ENCODE peak calls at places on chromosomes 1 and 21, in four cellular contexts. H is prostate gland, L is sigmoid colon, U is PC-3. V is an unnamed sample.

GRCh38 chr1:30675761-30676160 is 47.6 kb downstream of the MATN1 start:
- DNase-seq in L (no peak), U (peak; percentile 66), H (no peak), V (no peak)

GRCh38 chr1:24707659-24708058 is 37.6 kb upstream of the CLIC4 start:
- DNase-seq in L (no peak), U (peak; percentile 67), H (no peak), V (no peak)

GRCh38 chr1:205041998-205042910 is 758 bp upstream of the CNTN2 start:
- DNase-seq in H (no peak), L (no peak), U (no peak), V (no peak)

GRCh38 chr1:113677250-113678158 is 81.8 kb downstream of the PHTF1 start:
- DNase-seq in U (peak; percentile 75), H (no peak), L (no peak), V (no peak)

GRCh38 chr1:69320679-69321310 is 246.9 kb upstream of the LRRC7 start:
- DNase-seq in H (no peak), L (no peak), U (no peak), V (no peak)

GRCh38 chr1:200351826-200352549 is 57.8 kb downstream of the ZNF281 start:
- DNase-seq in L (no peak), H (no peak), U (no peak), V (no peak)

GRCh38 chr1:13830616-13831280 is 130.8 kb downstream of the PRDM2 start:
- DNase-seq in L (no peak), U (no peak), H (no peak), V (no peak)

GRCh38 chr1:220528049-220528678 is at the start of gene MARK1:
- DNase-seq in H (peak; percentile 57), U (peak; percentile 47), L (peak; percentile 87), V (no peak)

GRCh38 chr1:54335396-54336056 is 70.7 kb downstream of the SSBP3 start:
- DNase-seq in L (peak; percentile 90), U (peak; percentile 33), H (no peak), V (no peak)

GRCh38 chr21:44455524-44456206 is 355 bp downstream of the LRRC3 start:
- DNase-seq in L (peak; percentile 83), U (peak; percentile 49), H (peak; percentile 25), V (no peak)

GRCh38 chr21:29749223-29749622 is 190.6 kb downstream of the GRIK1 start:
- DNase-seq in U (no peak), H (no peak), L (no peak), V (no peak)
- H3K27ac ChIP-seq in U (no peak overlapping the region), H (no peak overlapping the region), L (no peak overlapping the region), V (no peak overlapping the region)

GRCh38 chr1:226709942-226710341 is 29.1 kb downstream of the ITPKB start:
- DNase-seq in L (no peak), U (no peak), H (no peak), V (no peak)

GRCh38 chr1:226708342-226708780 is 30.7 kb downstream of the ITPKB start:
- DNase-seq in H (no peak), U (peak; percentile 63), L (peak; percentile 84), V (no peak)

GRCh38 chr1:226710501-226710900 is 28.6 kb downstream of the ITPKB start:
- DNase-seq in U (no peak), H (no peak), L (no peak), V (no peak)

GRCh38 chr1:226706664-226707063 is 32.4 kb downstream of the ITPKB start:
- DNase-seq in L (peak; percentile 64), H (no peak), U (no peak), V (no peak)

DNA sequence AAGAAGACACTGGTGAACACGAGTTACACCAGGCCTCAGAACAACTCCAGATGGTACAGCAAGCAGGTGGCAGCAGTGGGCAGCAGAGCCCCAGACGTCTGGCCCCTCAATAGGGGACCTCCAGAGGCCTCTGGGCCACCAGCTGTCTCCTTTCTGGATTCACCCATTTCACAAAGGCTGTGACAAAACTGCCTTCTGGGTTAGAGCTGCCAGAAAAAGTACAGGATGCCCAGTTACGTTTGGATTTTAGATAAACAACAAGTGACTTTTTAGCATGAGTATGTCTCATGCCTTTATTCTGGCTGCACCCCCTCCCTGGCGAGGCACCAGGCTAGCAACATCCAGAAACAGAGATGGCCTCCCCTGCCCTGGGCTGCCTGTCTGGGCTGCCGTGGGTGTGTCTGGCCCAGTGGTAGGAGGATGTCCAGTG is 30.1 kb downstream of the ITPKB start:
- DNase-seq in L (no peak), H (no peak), U (no peak), V (no peak)
- H3K4me1 ChIP-seq in L (peaks cover 87% of the 10 kb centered on the region), H (peaks cover 24% of the 10 kb centered on the region), U (peaks cover 27% of the 10 kb centered on the region), V (peaks cover 3% of the 10 kb centered on the region)

DNA sequence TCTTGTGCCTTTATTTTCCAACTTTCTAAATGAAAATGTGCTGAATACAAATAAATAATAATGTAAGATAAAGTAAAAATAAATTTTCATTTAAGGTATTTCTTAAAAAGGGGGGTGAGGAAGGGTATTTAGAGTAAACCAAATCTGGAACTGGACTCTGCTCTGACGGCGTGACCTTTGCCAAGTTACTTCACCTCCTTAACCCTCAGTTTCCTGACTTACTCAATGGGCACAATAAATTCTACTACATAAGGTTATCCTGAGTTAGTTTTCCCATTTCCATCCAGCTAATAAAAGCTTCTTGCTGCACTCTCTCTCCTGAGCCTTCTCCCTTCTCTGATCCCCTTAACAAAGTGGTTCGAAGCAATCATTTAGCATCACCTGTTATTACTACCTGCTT is 93.9 kb downstream of the NID1 start:
- DNase-seq in H (no peak), L (peak; percentile 54), U (no peak), V (no peak)
- H3K27ac ChIP-seq in H (peak overlapping the region; percentile 81), L (peak overlapping the region; percentile 92), U (peak overlapping the region; percentile 25), V (no peak overlapping the region)

DNA sequence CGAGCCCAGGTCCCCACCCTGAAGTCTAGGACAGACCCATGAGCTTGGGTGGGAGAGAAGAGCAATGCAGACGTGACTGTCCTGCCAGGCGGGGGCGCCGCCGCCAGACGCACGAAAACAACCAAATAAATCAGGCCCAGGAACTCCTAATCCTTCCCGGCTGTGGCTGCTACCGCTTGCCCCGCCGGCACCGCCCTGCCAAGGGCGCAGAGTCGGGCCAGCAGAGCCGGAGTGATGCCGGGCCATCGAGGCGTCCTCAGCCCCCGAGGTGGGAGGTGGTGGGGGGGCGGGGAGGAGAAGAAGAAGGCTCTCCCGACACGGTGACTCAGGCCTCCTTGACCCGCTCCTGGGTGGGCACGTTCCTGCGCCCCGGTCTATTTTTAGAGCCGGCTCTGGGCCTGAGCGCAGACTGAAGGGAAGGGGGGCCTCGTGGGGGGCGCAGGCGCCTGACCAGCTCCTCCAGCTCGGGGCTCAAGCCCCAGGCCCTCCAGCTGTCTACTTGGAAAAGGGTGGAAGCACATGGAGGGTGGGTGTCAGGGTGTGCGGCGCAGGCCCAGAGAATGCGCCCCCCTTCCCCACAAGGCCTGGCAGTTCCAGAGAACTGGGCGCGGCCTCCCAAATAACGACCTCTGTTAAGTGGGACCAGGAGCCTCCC is 10.8 kb upstream of the COL16A1 start:
- DNase-seq in H (peak; percentile 23), L (peak; percentile 95), U (peak; percentile 57), V (no peak)
- H3K4me1 ChIP-seq in H (no peaks in the 10 kb centered on the region), L (peaks cover 44% of the 10 kb centered on the region), U (peaks cover 53% of the 10 kb centered on the region), V (no peaks in the 10 kb centered on the region)

DNA sequence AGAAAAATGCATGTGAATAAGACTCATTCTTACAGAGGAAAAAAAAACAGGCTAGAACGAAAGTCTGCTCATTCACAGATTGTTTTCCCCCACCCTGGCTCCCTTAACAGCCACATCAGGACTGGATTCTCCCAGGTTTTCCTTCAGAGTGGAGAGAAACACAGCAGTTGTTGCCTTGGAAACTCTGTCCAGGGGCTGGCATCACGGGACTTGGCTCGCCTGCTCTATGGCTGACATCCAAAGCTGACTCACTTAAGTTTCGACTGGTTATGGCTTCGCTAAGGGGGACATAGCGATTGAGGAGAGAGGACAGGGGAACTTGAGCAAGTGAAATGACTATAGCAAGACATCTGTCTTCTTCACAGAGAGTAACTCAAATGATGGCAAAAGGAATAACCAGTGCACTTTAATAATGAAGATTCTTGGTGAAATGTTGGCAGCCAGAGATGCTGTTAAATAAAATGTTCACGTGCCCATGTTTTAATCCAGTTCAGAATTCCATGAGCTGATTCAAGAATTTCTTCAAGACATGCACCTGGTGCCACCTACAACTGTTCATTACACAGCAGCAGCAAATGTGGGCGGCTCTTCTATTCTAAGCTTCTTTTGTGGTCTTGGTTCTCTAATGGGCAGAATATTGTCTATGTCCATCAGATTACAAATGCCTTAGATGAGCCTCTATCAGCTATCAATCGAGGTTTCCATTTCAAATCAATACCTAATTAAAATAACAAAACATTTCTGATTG is 21.8 kb downstream of the MIS18A start:
- DNase-seq in L (peak; percentile 89), U (peak; percentile 65), H (peak; percentile 63), V (no peak)
- H3K27ac ChIP-seq in L (peak overlapping the region; percentile 34), U (no peak overlapping the region), H (no peak overlapping the region), V (no peak overlapping the region)

GRCh38 chr1:169699769-169700168 is 11.7 kb downstream of the SELL start:
- DNase-seq in L (no peak), U (no peak), H (no peak), V (no peak)
- H3K4me1 ChIP-seq in L (no peaks in the 10 kb centered on the region), U (peaks cover 10% of the 10 kb centered on the region), H (no peaks in the 10 kb centered on the region), V (no peaks in the 10 kb centered on the region)

GRCh38 chr1:154159554-154159953 is 4.7 kb upstream of the NUP210L start:
- DNase-seq in H (no peak), U (no peak), L (no peak), V (no peak)

GRCh38 chr1:154157520-154158306 is 2.8 kb upstream of the NUP210L start:
- DNase-seq in U (no peak), H (no peak), L (no peak), V (no peak)

GRCh38 chr1:154155282-154155681 is 409 bp upstream of the NUP210L start:
- DNase-seq in H (peak; percentile 17), L (peak; percentile 70), U (no peak), V (no peak)

GRCh38 chr1:154154534-154155181 is at the start of gene NUP210L:
- DNase-seq in H (peak; percentile 6), U (no peak), L (peak; percentile 90), V (peak; percentile 67)

DNA sequence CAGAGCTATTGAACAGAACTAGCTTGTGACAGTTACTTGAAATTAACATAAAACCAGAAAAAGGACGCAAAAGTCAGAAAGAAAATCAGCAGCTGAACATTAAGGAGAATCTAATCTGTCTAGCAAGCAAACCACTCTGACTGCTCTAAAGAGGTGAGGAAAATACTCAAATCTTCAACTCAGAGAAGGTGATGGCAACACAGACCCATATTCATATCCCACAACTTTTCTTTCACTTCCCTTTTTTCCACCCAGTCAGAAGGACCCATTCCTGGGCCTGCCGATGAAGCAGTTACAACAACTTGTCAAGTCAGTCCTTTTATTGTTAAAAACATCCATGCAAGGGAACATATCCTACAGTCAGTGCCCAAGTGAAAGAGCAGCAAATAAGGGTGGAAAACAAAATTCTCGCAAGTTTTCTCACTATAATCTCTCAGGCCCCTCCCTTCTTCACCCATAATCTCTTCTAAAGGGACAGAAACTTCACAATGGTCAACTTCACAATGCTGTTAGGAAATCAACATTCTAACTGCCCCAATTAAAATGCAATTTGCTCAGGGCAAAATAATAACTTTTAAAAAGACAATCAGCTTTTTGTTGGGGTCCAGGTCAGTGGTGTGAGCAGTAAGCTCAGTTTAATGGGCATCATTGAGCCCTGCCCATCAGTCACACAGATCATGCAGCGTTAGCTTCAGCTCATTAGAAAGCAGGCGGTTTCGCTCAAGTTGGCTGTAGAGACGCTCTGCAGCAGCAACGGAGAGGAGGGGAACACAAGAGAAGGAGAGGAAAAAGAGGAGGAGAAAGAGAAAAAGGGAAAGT is 3.6 kb upstream of the NUP210L start:
- DNase-seq in U (no peak), H (no peak), L (no peak), V (no peak)
- H3K27ac ChIP-seq in U (no peak overlapping the region), H (no peak overlapping the region), L (no peak overlapping the region), V (no peak overlapping the region)

GRCh38 chr1:156659672-156659993 is 17.6 kb downstream of the NES start:
- DNase-seq in H (no peak), U (no peak), L (no peak), V (no peak)
- H3K4me1 ChIP-seq in H (peaks cover 7% of the 10 kb centered on the region), U (peaks cover 52% of the 10 kb centered on the region), L (peaks cover 69% of the 10 kb centered on the region), V (peaks cover 25% of the 10 kb centered on the region)